ENCODE peak calls at places on chromosomes 6 and 20, in seven cellular contexts. A is activated CD4-positive, alpha-beta T cell treated with anti-CD3 and anti-CD28 coated beads, Interleukin-2, amount 50 U/mL, for 48 hours; C is fibroblast of pulmonary artery; B is brain microvascular endothelial cell; M is transverse colon; L is NCI-H1930; F is endothelial cell. D is an unnamed sample.

GRCh38 chr6:44548319-44548718 is 160.8 kb downstream of the CDC5L start:
- DNase-seq in A (no peak), C (no peak), B (no peak), M (no peak), L (no peak), F (no peak), D (no peak)

GRCh38 chr20:4167261-4168004 is 152.1 kb upstream of the RNF24 start:
- DNase-seq in A (no peak), C (no peak), B (no peak), M (no peak), L (no peak), F (no peak), D (no peak)

GRCh38 chr6:36428911-36429310 is 13.7 kb downstream of the PXT1 start:
- DNase-seq in A (no peak), C (no peak), B (no peak), M (no peak), L (no peak), F (no peak), D (no peak)

GRCh38 chr6:56477241-56477640 is 165.4 kb downstream of the DST start:
- DNase-seq in A (no peak), C (no peak), B (no peak), M (no peak), L (no peak), F (no peak), D (no peak)

GRCh38 chr20:2879148-2879547 is 5.9 kb downstream of the PTPRA start:
- DNase-seq in A (no peak), C (peak), B (peak), M (no peak), L (no peak), F (no peak), D (peak)

GRCh38 chr6:106792536-106793236 is 163.3 kb downstream of the QRSL1 start:
- DNase-seq in A (no peak), C (no peak), B (no peak), M (no peak), L (no peak), F (no peak), D (no peak)

GRCh38 chr6:158411998-158412397 is 99.7 kb downstream of the TULP4 start:
- DNase-seq in A (no peak), C (no peak), B (no peak), M (no peak), L (no peak), F (no peak), D (peak)

GRCh38 chr6:28941681-28942448 is 18.1 kb upstream of the TRIM27 start:
- DNase-seq in A (no peak), C (no peak), B (no peak), M (no peak), L (no peak), F (peak), D (no peak)

GRCh38 chr20:4006640-4007039 is 8.7 kb downstream of the RNF24 start:
- DNase-seq in A (no peak), C (peak), B (no peak), M (no peak), L (no peak), F (no peak), D (no peak)

GRCh38 chr6:87281426-87281825 is 41.0 kb upstream of the SMIM8 start:
- DNase-seq in A (no peak), C (no peak), B (no peak), M (no peak), L (no peak), F (no peak), D (no peak)

D was measured in A172.